ENCODE peak calls at places on chromosome 1, in six cellular contexts. D is lung; C is right cardiac atrium; W is heart left ventricle; K is CD8-positive, alpha-beta T cell; M is fibroblast of lung. G is an unnamed sample.

GRCh38 chr1:87203890-87204289 is 124.8 kb upstream of the LMO4 start:
- DNase-seq in K (no peak), M (peak; percentile 23), W (no peak), C (no peak), D (no peak), G (no peak)

GRCh38 chr1:228149341-228150020 is at the start of gene GJC2:
- DNase-seq in K (no peak), M (peak; percentile 33), D (no peak), W (peak; percentile 72), C (peak; percentile 88), G (peak; percentile 46)

GRCh38 chr1:22729921-22730320 is 19.3 kb downstream of the EPHB2 start:
- DNase-seq in W (no peak), K (no peak), D (no peak), M (no peak), C (no peak), G (no peak)

GRCh38 chr1:37486680-37487618 is 12.6 kb downstream of the ZC3H12A start:
- DNase-seq in W (peak; percentile 68), M (peak; percentile 92), D (peak; percentile 82), C (peak; percentile 93), K (peak; percentile 88), G (peak; percentile 77)

GRCh38 chr1:174217787-174218574 is 58.7 kb downstream of the RABGAP1L start:
- DNase-seq in K (no peak), M (peak; percentile 64), W (no peak), D (no peak), C (no peak), G (no peak)

GRCh38 chr1:19363526-19364152 is 51.5 kb downstream of the SLC66A1 start:
- DNase-seq in M (no peak), D (no peak), C (no peak), W (no peak), K (no peak), G (no peak)

GRCh38 chr1:6010554-6010953 is 18.3 kb upstream of the NPHP4 start:
- DNase-seq in W (no peak), K (no peak), D (no peak), M (no peak), C (peak; percentile 20), G (peak; percentile 6)

GRCh38 chr1:93679546-93679945 is 2.1 kb downstream of the BCAR3 start:
- DNase-seq in D (no peak), W (no peak), C (no peak), M (peak; percentile 41), K (no peak), G (no peak)

GRCh38 chr1:1894354-1895049 is 3.6 kb upstream of the GNB1 start:
- DNase-seq in M (no peak), C (peak; percentile 86), K (no peak), D (no peak), W (peak; percentile 28), G (no peak)

GRCh38 chr1:162605225-162605927 is 26.9 kb upstream of the DDR2 start:
- DNase-seq in M (peak; percentile 98), C (no peak), D (no peak), K (no peak), W (no peak), G (no peak)

GRCh38 chr1:219876798-219877209 is 51.6 kb downstream of the SLC30A10 start:
- DNase-seq in C (no peak), W (no peak), K (no peak), D (no peak), M (no peak), G (peak; percentile 43)

GRCh38 chr1:183247484-183247883 is 61.4 kb downstream of the LAMC2 start:
- DNase-seq in C (no peak), M (no peak), K (no peak), D (no peak), W (no peak), G (no peak)

GRCh38 chr1:165402517-165403111 is 42.3 kb downstream of the RXRG start:
- DNase-seq in C (no peak), M (no peak), W (no peak), K (no peak), D (no peak), G (no peak)

GRCh38 chr1:178263341-178263740 is 169.4 kb downstream of the RASAL2 start:
- DNase-seq in M (no peak), D (no peak), C (no peak), W (no peak), K (no peak), G (no peak)

GRCh38 chr1:40383488-40384412 is 10.2 kb downstream of the SMAP2 start:
- DNase-seq in D (no peak), C (no peak), M (peak; percentile 84), W (no peak), K (no peak), G (no peak)

GRCh38 chr1:234642428-234642827 is 32.5 kb upstream of the IRF2BP2 start:
- DNase-seq in W (no peak), M (no peak), C (no peak), K (no peak), D (no peak), G (no peak)

GRCh38 chr1:183568176-183569041 is 21.9 kb downstream of the NCF2 start:
- DNase-seq in C (no peak), W (peak; percentile 58), K (no peak), D (no peak), M (no peak), G (peak; percentile 64)

GRCh38 chr1:9685833-9686232 is 34.3 kb downstream of the PIK3CD start:
- DNase-seq in M (no peak), C (no peak), K (no peak), D (no peak), W (no peak), G (no peak)

GRCh38 chr1:154425172-154425571 is 20.0 kb downstream of the IL6R start:
- DNase-seq in K (no peak), M (no peak), W (no peak), D (no peak), C (no peak), G (no peak)

DNA sequence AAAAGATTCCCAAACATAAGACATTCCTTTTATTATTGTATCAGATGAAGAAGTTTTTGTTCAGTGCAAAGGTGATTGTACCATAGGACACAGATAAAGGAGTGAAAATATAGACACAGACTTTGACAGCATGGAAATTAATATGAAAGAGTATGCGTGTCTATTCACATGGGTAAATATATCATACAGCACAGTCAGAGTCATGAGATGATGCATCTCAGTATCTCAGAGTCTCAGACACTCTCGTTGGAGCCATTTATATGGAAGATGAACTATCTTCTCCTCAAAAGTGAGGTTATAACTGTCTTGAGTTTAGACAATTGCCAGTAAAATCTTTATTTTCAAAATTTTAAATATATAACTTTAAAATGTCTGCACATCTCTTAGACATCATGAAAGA is 158.4 kb upstream of the C8B start:
- DNase-seq in W (no peak), D (no peak), M (no peak), K (no peak), C (no peak), G (no peak)
- H3K27ac ChIP-seq in W (no peak overlapping the region), D (no peak overlapping the region), M (no peak overlapping the region), K (no peak overlapping the region), C (no peak overlapping the region), G (no peak overlapping the region)

GRCh38 chr1:208268541-208269337 is 24.6 kb upstream of the PLXNA2 start:
- DNase-seq in K (no peak), C (no peak), W (no peak), M (no peak), D (no peak), G (no peak)

GRCh38 chr1:208264469-208265126 is 20.4 kb upstream of the PLXNA2 start:
- DNase-seq in K (no peak), W (no peak), M (no peak), D (no peak), C (peak; percentile 76), G (no peak)

GRCh38 chr1:208267896-208268295 is 23.7 kb upstream of the PLXNA2 start:
- DNase-seq in C (no peak), W (no peak), K (no peak), M (no peak), D (no peak), G (no peak)

GRCh38 chr1:208265127-208265469 is 20.9 kb upstream of the PLXNA2 start:
- DNase-seq in M (no peak), D (no peak), C (no peak), K (no peak), W (no peak), G (no peak)

DNA sequence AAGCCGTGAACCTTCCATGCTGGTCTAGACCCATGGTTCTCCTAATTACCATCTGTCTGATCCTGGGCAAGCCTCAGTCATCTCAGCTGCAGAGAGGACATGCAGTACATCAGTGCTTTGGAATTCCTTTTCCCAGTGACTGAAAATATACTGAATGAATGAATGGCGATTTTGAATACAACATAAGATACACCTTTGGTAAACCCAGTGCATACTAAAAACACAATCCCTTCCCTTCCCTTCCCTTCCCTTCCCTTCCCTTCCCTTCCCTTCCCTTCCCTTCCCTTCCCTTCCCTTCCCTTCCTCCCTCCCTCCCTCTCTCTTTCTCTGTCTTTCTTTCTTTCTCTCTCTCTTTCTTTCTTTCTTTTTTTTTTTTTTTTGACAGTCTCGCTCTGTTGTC is 21.3 kb upstream of the PLXNA2 start:
- DNase-seq in D (no peak), W (no peak), M (no peak), K (no peak), C (no peak), G (no peak)
- H3K27me3 ChIP-seq in D (peaks cover 2% of the 10 kb centered on the region), W (peaks cover 12% of the 10 kb centered on the region), M (peaks cover 12% of the 10 kb centered on the region), K (peaks cover 7% of the 10 kb centered on the region), C (no peaks in the 10 kb centered on the region), G (no peaks in the 10 kb centered on the region)

GRCh38 chr1:3365519-3366158 is 88.8 kb upstream of the ARHGEF16 start:
- DNase-seq in M (no peak), D (no peak), W (no peak), K (no peak), C (no peak), G (no peak)

GRCh38 chr1:3368711-3369436 is 85.6 kb upstream of the ARHGEF16 start:
- DNase-seq in C (no peak), W (no peak), D (no peak), K (no peak), M (no peak), G (no peak)

GRCh38 chr1:3366181-3367051 is 88.0 kb upstream of the ARHGEF16 start:
- DNase-seq in D (no peak), C (peak; percentile 88), M (peak; percentile 38), W (no peak), K (no peak), G (no peak)

GRCh38 chr1:3368059-3368458 is 86.4 kb upstream of the ARHGEF16 start:
- DNase-seq in D (no peak), W (no peak), M (no peak), K (no peak), C (peak; percentile 62), G (no peak)

DNA sequence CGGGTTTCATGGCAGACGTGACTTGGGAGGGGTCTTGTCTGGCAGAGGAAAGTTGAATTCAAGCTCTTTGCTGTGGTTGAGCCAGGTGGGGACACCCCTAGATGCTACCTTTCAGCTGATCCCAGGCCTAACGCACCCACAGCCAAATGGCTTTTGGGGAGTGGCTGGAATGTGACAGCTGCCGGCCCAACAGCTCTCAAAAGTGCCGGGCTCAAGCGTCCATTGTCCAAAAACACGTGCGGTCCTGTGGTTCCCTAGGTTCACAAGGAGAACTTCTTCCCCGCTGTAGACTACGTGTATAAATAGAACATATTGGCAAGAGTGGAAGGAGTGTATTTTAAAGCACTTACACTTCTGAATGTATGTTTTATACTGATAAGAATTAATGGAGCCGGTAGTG is 87.1 kb upstream of the ARHGEF16 start:
- DNase-seq in K (no peak), D (no peak), M (no peak), C (peak; percentile 41), W (no peak), G (no peak)
- H3K27ac ChIP-seq in K (no peak overlapping the region), D (no peak overlapping the region), M (no peak overlapping the region), C (no peak overlapping the region), W (no peak overlapping the region), G (no peak overlapping the region)

DNA sequence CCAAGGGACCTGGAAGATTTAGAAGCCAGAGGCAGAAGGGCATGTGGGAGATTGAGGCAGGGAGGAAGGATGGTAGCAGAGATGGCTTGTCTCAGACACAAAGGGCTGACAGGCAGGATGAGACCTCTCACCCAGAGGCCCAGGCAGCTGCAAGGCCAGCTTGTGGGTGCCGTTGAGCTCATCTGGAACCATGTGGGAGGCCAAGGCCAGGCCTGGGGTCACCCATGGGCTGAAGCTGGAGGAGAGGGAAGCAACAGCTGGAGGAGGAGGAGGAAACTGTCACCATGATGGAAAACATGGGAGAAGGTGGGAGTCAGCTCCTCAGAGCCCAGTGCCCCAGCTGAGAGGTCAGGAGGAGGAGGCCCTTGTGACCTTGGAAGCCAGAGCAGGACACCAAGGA is 6.4 kb downstream of the CRABP2 start:
- DNase-seq in D (no peak), K (no peak), C (peak; percentile 23), M (peak; percentile 39), W (no peak), G (no peak)
- H3K27me3 ChIP-seq in D (no peaks in the 10 kb centered on the region), K (peaks cover 6% of the 10 kb centered on the region), C (no peaks in the 10 kb centered on the region), M (no peaks in the 10 kb centered on the region), W (peaks cover 21% of the 10 kb centered on the region), G (peaks cover 7% of the 10 kb centered on the region)

G was measured in right lobe of liver.